ENCODE peak calls at places on chromosomes 1 and 21, in eight cellular contexts. X is astrocyte of the spinal cord, W is heart right ventricle, S is cardiac muscle cell, H is fibroblast of mammary gland, J is epithelial cell of proximal tubule, K is ovary, Z is neural crest cell. B is an unnamed sample.

GRCh38 chr1:171434717-171435346 is 50.5 kb upstream of the PRRC2C start:
- DNase-seq in Z (no peak), J (peak; percentile 73), X (peak; percentile 90), K (no peak), W (no peak), H (peak; percentile 95), S (peak; percentile 94), B (no peak)

GRCh38 chr1:172287207-172287606 is 133.3 kb upstream of the C1orf105 start:
- DNase-seq in S (peak; percentile 83), Z (no peak), W (peak; percentile 40), J (no peak), H (peak; percentile 89), X (peak; percentile 71), K (peak; percentile 76), B (no peak)

GRCh38 chr1:234235373-234235772 is 137.9 kb upstream of the COA6 start:
- DNase-seq in H (no peak), K (no peak), W (no peak), S (no peak), X (no peak), Z (no peak), J (no peak), B (no peak)

GRCh38 chr1:5897281-5897680 is 94.9 kb downstream of the NPHP4 start:
- DNase-seq in H (no peak), K (no peak), W (no peak), S (no peak), J (no peak), X (no peak), Z (no peak), B (no peak)

GRCh38 chr21:42670884-42671283 is 17.5 kb downstream of the PDE9A start:
- DNase-seq in H (no peak), W (no peak), J (no peak), X (no peak), Z (no peak), K (no peak), S (no peak), B (no peak)

GRCh38 chr1:225735252-225736149 is 42.1 kb upstream of the SRP9 start:
- DNase-seq in J (peak; percentile 99), W (peak; percentile 70), Z (no peak), K (peak; percentile 65), X (peak; percentile 97), H (peak; percentile 99), S (peak; percentile 96), B (no peak)

GRCh38 chr1:214574598-214575411 is 23.4 kb upstream of the PTPN14 start:
- DNase-seq in K (no peak), J (no peak), W (no peak), H (peak; percentile 39), Z (no peak), S (no peak), X (no peak), B (no peak)

GRCh38 chr1:168686666-168687065 is 42.3 kb downstream of the DPT start:
- DNase-seq in W (no peak), X (no peak), J (no peak), K (no peak), S (no peak), Z (no peak), H (no peak), B (no peak)

GRCh38 chr1:1418464-1419362 is 2.4 kb downstream of the ANKRD65 start:
- DNase-seq in W (no peak), X (no peak), Z (no peak), J (no peak), H (no peak), K (no peak), S (no peak), B (no peak)

GRCh38 chr21:28828981-28829380 is 163.7 kb downstream of the LTN1 start:
- DNase-seq in K (no peak), X (no peak), H (no peak), S (no peak), J (no peak), Z (no peak), W (no peak), B (no peak)

GRCh38 chr1:203295796-203296195 is 9.5 kb upstream of the BTG2 start:
- DNase-seq in S (no peak), X (no peak), J (no peak), W (no peak), Z (no peak), K (peak; percentile 22), H (no peak), B (no peak)

GRCh38 chr21:38479641-38480515 is 18.4 kb downstream of the ERG start:
- DNase-seq in X (no peak), S (no peak), Z (no peak), H (no peak), J (no peak), K (no peak), W (no peak), B (no peak)

GRCh38 chr1:150550222-150551048 is 1.2 kb downstream of the ADAMTSL4 start:
- DNase-seq in J (no peak), X (no peak), W (no peak), K (peak; percentile 75), H (peak; percentile 39), Z (no peak), S (no peak), B (no peak)

GRCh38 chr1:150548324-150548631 is 930 bp upstream of the ADAMTSL4 start:
- DNase-seq in J (no peak), S (no peak), W (no peak), Z (no peak), H (no peak), K (no peak), X (no peak), B (no peak)

GRCh38 chr1:150551049-150551783 is 2.0 kb downstream of the ADAMTSL4 start:
- DNase-seq in X (no peak), H (peak; percentile 50), Z (no peak), K (no peak), W (no peak), J (no peak), S (no peak), B (no peak)

GRCh38 chr1:150548632-150549495 is at the start of gene ADAMTSL4:
- DNase-seq in X (peak; percentile 83), W (no peak), K (peak; percentile 70), Z (peak; percentile 50), S (peak; percentile 84), J (no peak), H (peak; percentile 87), B (peak; percentile 64)

DNA sequence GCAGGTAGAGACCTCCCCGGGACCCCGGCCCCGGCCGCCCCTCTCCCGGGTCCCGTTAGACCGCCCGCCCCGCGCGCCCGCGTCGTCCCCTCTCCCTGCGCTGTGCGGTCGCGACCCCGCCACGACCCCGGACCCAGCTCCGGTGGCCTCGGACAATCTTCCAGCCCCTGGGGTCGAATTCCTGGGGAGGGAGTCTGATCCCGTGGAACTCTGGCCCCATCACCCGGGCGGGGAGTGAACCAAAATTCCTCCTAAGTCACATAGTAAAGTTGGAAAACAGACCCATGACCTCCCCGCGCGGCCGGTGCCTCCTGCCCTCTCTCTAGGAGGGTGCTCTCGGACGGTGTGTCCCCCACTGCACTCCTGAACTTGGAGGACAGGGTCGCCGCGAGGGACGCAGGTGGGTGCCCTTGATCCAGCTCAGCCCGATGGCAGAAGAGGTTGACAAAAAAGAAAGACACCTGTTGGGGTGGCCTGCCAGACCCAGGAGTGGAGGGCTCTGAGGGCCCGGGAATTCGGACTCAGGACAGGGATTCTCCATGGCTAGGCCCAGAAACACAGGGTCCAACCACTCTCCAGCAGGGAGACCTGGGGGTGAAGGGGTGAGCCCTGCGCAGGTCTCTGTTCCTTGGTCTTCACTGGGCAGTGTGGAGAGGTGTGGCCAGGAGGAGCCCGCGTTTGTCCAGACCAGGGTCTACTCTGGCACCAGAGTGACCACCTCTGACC is 451 bp downstream of the ADAMTSL4 start:
- DNase-seq in J (no peak), X (no peak), S (no peak), K (peak; percentile 65), H (peak; percentile 34), W (no peak), Z (no peak), B (no peak)
- TF ChIP-seq CTCF in J (peak; percentile 35), X (no peak), S (no peak), K (no peak), H (no peak), W (no peak), Z (no peak), B (no peak)

DNA sequence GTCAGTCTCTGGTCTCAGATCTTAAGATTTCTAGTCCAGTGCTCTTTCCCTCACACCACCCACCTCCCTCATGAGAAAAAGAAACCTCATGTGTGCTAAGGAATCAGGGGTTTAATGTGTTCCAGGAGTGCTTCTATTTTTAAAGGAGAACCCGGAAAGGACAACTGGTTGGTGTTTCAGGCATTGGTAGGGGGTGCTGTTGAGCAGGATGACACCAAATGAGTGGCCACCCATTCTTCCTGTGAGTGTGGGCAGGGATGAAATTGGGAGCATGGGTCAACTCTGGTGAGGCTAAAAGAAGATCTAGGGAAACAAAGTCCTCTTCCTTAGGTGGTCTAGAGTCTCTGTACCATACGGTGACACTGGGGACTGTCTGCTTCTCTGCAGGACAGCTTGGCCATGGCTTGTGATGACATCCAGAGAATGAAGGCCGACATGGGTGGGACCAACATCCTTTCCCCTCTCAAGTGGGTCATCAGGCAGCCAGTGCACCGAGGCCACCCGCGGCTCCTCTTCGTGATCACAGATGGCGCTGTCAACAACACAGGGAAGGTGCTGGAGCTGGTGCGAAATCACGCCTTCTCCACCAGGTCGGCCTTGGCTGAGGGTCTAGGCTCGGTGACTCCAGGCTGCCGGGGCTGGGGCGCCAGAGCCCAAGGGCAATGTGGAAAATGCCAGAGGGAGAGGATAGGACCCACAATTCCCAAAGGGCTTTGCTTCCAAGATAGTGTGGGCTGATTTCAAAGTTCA is 39.3 kb downstream of the VWA5B1 start:
- DNase-seq in K (no peak), S (no peak), H (peak; percentile 15), Z (no peak), W (no peak), J (no peak), X (no peak), B (no peak)
- TF ChIP-seq CTCF in K (no peak), S (peak; percentile 23), H (peak; percentile 39), Z (no peak), W (no peak), J (peak; percentile 47), X (peak; percentile 30), B (no peak)

GRCh38 chr1:205568469-205569361 is 63.1 kb downstream of the ELK4 start:
- DNase-seq in J (no peak), Z (no peak), S (peak; percentile 11), H (no peak), X (no peak), K (no peak), W (no peak), B (no peak)
- TF ChIP-seq CTCF in J (no peak), Z (peak; percentile 25), S (peak; percentile 8), H (no peak), X (no peak), K (no peak), W (peak; percentile 47), B (no peak)

DNA sequence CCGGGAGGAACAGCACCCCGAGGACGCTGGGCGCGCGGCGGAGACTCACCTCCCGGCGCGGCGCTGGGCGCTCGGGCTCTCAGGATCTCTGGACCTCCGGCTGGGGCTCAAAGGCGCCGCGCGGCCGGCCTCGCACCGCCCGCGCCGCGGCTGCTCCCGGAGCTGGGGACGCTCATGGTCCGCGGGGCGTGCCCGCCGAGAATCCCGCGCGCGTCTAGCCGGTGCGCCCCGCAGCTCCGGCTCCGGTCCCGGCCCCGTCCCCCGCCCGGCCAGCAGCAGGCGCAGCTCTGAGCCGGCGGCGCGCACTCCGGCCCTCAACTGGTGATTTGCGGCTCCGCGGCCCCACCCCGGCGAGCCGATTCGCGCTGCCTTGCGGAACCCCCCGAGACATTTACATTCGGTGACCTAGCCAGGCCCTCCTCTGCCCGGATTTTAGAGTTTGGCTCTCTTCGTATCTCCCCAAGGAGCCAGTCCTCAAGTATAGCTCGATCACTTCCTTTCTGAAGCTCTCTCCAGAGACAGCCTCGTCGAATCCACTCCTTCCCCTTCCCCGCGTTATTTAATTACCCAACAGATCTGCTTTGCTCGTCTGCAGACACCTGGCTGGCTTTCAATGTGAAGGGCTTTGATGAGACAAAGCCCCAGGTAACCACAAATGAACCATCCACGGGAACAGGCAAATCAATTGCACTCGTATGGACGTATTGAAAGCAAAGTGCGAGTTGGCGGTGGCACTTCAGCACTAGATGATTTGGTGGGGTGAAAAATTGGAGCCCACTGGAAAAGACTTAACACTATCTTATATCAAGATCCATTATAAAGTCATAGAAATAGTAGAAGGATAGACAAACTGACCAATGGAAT is at the start of gene BCAR3:
- DNase-seq in Z (peak; percentile 60), H (peak; percentile 62), S (peak; percentile 85), W (peak; percentile 73), J (no peak), K (peak; percentile 76), X (peak; percentile 73), B (peak; percentile 48)
- TF ChIP-seq CTCF in Z (peak; percentile 39), H (no peak), S (peak; percentile 23), W (peak; percentile 60), J (peak; percentile 35), K (no peak), X (peak; percentile 32), B (no peak)

B was measured in mesothelial cell of epicardium.